ENCODE peak calls at places on chromosome 12, in six cellular contexts. One of them, this sample, is unnamed.

GRCh38 chr12:62335057-62335456 is 74.9 kb downstream of the USP15 start:
- DNase-seq in mesendoderm: no peak
- DNase-seq in GM23248: no peak
- DNase-seq in RWPE2: no peak
- DNase-seq in mammary epithelial cell: no peak
- DNase-seq in lower leg skin: no peak
- DNase-seq in this sample: no peak

GRCh38 chr12:116372815-116373214 is 95.3 kb upstream of the MED13L start:
- DNase-seq in mesendoderm: no peak
- DNase-seq in GM23248: no peak
- DNase-seq in RWPE2: no peak
- DNase-seq in mammary epithelial cell: no peak
- DNase-seq in lower leg skin: no peak
- DNase-seq in this sample: no peak

GRCh38 chr12:68837215-68837614 is 29.2 kb downstream of the MDM2 start:
- DNase-seq in mesendoderm: no peak
- DNase-seq in GM23248: no peak
- DNase-seq in RWPE2: no peak
- DNase-seq in mammary epithelial cell: no peak
- DNase-seq in lower leg skin: no peak
- DNase-seq in this sample: no peak

GRCh38 chr12:28578833-28579252 is 388.6 kb downstream of the CCDC91 start:
- DNase-seq in mesendoderm: no peak
- DNase-seq in GM23248: peak
- DNase-seq in RWPE2: no peak
- DNase-seq in mammary epithelial cell: no peak
- DNase-seq in lower leg skin: no peak
- DNase-seq in this sample: no peak

GRCh38 chr12:12265035-12265434 is 1.8 kb downstream of the LRP6 start:
- DNase-seq in mesendoderm: no peak
- DNase-seq in GM23248: no peak
- DNase-seq in RWPE2: no peak
- DNase-seq in mammary epithelial cell: no peak
- DNase-seq in lower leg skin: no peak
- DNase-seq in this sample: no peak

GRCh38 chr12:14239935-14240872 is 125.3 kb upstream of the ATF7IP start:
- DNase-seq in mesendoderm: peak
- DNase-seq in GM23248: no peak
- DNase-seq in RWPE2: no peak
- DNase-seq in mammary epithelial cell: no peak
- DNase-seq in lower leg skin: no peak
- DNase-seq in this sample: no peak

GRCh38 chr12:126617312-126617711 is 1552.1 kb downstream of the AACS start:
- DNase-seq in mesendoderm: peak
- DNase-seq in GM23248: peak
- DNase-seq in RWPE2: no peak
- DNase-seq in mammary epithelial cell: no peak
- DNase-seq in lower leg skin: no peak
- DNase-seq in this sample: no peak

GRCh38 chr12:3122841-3123678 is 45.9 kb downstream of the TSPAN9 start:
- DNase-seq in mesendoderm: peak
- DNase-seq in GM23248: peak
- DNase-seq in RWPE2: no peak
- DNase-seq in mammary epithelial cell: peak
- DNase-seq in lower leg skin: no peak
- DNase-seq in this sample: no peak

GRCh38 chr12:107282628-107283027 is 189.3 kb upstream of the CRY1 start:
- DNase-seq in mesendoderm: no peak
- DNase-seq in GM23248: no peak
- DNase-seq in RWPE2: no peak
- DNase-seq in mammary epithelial cell: peak
- DNase-seq in lower leg skin: no peak
- DNase-seq in this sample: no peak

GRCh38 chr12:104138747-104139186 is 757 bp upstream of the NFYB start:
- DNase-seq in mesendoderm: peak
- DNase-seq in GM23248: peak
- DNase-seq in RWPE2: no peak
- DNase-seq in mammary epithelial cell: no peak
- DNase-seq in lower leg skin: no peak
- DNase-seq in this sample: no peak

GRCh38 chr12:108320503-108321293 is 18.4 kb downstream of the CMKLR1 start:
- DNase-seq in mesendoderm: peak
- DNase-seq in GM23248: no peak
- DNase-seq in RWPE2: no peak
- DNase-seq in mammary epithelial cell: no peak
- DNase-seq in lower leg skin: no peak
- DNase-seq in this sample: no peak

GRCh38 chr12:6494351-6494743 is 445 bp downstream of the NCAPD2 start:
- DNase-seq in mesendoderm: no peak
- DNase-seq in GM23248: no peak
- DNase-seq in RWPE2: no peak
- DNase-seq in mammary epithelial cell: no peak
- DNase-seq in lower leg skin: no peak
- DNase-seq in this sample: no peak

GRCh38 chr12:26091837-26092236 is 33.0 kb downstream of the BHLHE41 start:
- DNase-seq in mesendoderm: peak
- DNase-seq in GM23248: no peak
- DNase-seq in RWPE2: no peak
- DNase-seq in mammary epithelial cell: no peak
- DNase-seq in lower leg skin: no peak
- DNase-seq in this sample: no peak

GRCh38 chr12:4112734-4113396 is 160.7 kb upstream of the CCND2 start:
- DNase-seq in mesendoderm: no peak
- DNase-seq in GM23248: no peak
- DNase-seq in RWPE2: peak
- DNase-seq in mammary epithelial cell: peak
- DNase-seq in lower leg skin: no peak
- DNase-seq in this sample: no peak

GRCh38 chr12:113981876-113982275 is 15.8 kb upstream of the RBM19 start:
- DNase-seq in mesendoderm: no peak
- DNase-seq in GM23248: no peak
- DNase-seq in RWPE2: no peak
- DNase-seq in mammary epithelial cell: no peak
- DNase-seq in lower leg skin: no peak
- DNase-seq in this sample: no peak

GRCh38 chr12:30329281-30329680 is 366.4 kb downstream of the IPO8 start:
- DNase-seq in mesendoderm: no peak
- DNase-seq in GM23248: no peak
- DNase-seq in RWPE2: no peak
- DNase-seq in mammary epithelial cell: peak
- DNase-seq in lower leg skin: no peak
- DNase-seq in this sample: no peak

GRCh38 chr12:107759410-107759809 is 1.5 kb downstream of the PRDM4 start:
- DNase-seq in mesendoderm: peak
- DNase-seq in GM23248: peak
- DNase-seq in RWPE2: no peak
- DNase-seq in mammary epithelial cell: peak
- DNase-seq in lower leg skin: no peak
- DNase-seq in this sample: no peak

GRCh38 chr12:15526033-15526432 is 203.7 kb downstream of the PTPRO start:
- DNase-seq in mesendoderm: peak
- DNase-seq in GM23248: no peak
- DNase-seq in RWPE2: no peak
- DNase-seq in mammary epithelial cell: peak
- DNase-seq in lower leg skin: no peak
- DNase-seq in this sample: no peak